ENCODE peak calls at places on chromosomes 1 and 21, in six cellular contexts. I, O, R, V, C and D are unnamed samples.

GRCh38 chr21:35578831-35579470 is 481.4 kb downstream of the SETD4 start:
- DNase-seq in I (no peak), O (no peak), R (no peak), V (no peak), C (no peak), D (no peak)

GRCh38 chr1:47793563-47793962 is 203.6 kb downstream of the TRABD2B start:
- DNase-seq in I (no peak), O (no peak), R (no peak), V (no peak), C (no peak), D (no peak)

GRCh38 chr1:155648207-155649147 is 38.5 kb downstream of the MSTO1 start:
- DNase-seq in I (no peak), O (peak), R (peak), V (peak), C (no peak), D (no peak)

GRCh38 chr1:150009604-150010387 is 730 bp downstream of the OTUD7B start:
- DNase-seq in I (peak), O (peak), R (peak), V (peak), C (no peak), D (no peak)

GRCh38 chr21:14956826-14957225 is 108.0 kb downstream of the NRIP1 start:
- DNase-seq in I (no peak), O (no peak), R (no peak), V (no peak), C (no peak), D (no peak)

GRCh38 chr21:37207441-37208009 is 59.6 kb downstream of the VPS26C start:
- DNase-seq in I (no peak), O (no peak), R (no peak), V (no peak), C (no peak), D (no peak)

GRCh38 chr1:232587141-232588008 is 42.6 kb downstream of the SIPA1L2 start:
- DNase-seq in I (no peak), O (no peak), R (no peak), V (no peak), C (no peak), D (no peak)

GRCh38 chr1:110235181-110235838 is 25.2 kb downstream of the KCNC4 start:
- DNase-seq in I (no peak), O (peak), R (no peak), V (no peak), C (no peak), D (no peak)

GRCh38 chr1:112060266-112060665 is 70.8 kb upstream of the KCND3 start:
- DNase-seq in I (no peak), O (no peak), R (no peak), V (no peak), C (no peak), D (no peak)

GRCh38 chr1:156488566-156489165 is 11.9 kb downstream of the MEF2D start:
- DNase-seq in I (no peak), O (no peak), R (no peak), V (no peak), C (no peak), D (peak)

GRCh38 chr1:14136152-14136763 is 436.3 kb downstream of the PRDM2 start:
- DNase-seq in I (no peak), O (no peak), R (no peak), V (no peak), C (no peak), D (no peak)

GRCh38 chr1:179550753-179551682 is 24.7 kb downstream of the NPHS2 start:
- DNase-seq in I (no peak), O (no peak), R (peak), V (no peak), C (no peak), D (peak)

GRCh38 chr1:162734047-162734446 is 56.5 kb upstream of the HSD17B7 start:
- DNase-seq in I (no peak), O (no peak), R (no peak), V (no peak), C (no peak), D (no peak)

GRCh38 chr1:198118136-198118535 is 38.7 kb upstream of the NEK7 start:
- DNase-seq in I (peak), O (no peak), R (no peak), V (peak), C (no peak), D (no peak)

GRCh38 chr1:14972107-14972506 is 181.4 kb upstream of the TMEM51 start:
- DNase-seq in I (no peak), O (no peak), R (no peak), V (no peak), C (no peak), D (no peak)

GRCh38 chr1:221845650-221846371 is 103.9 kb upstream of the DUSP10 start:
- DNase-seq in I (no peak), O (peak), R (no peak), V (no peak), C (no peak), D (no peak)

GRCh38 chr1:18681423-18681835 is 50.8 kb downstream of the PAX7 start:
- DNase-seq in I (no peak), O (no peak), R (peak), V (no peak), C (no peak), D (no peak)

GRCh38 chr21:14551741-14552140 is 5.6 kb upstream of the SAMSN1 start:
- DNase-seq in I (no peak), O (no peak), R (no peak), V (no peak), C (no peak), D (no peak)

GRCh38 chr1:46556822-46557221 is 5.4 kb upstream of the KNCN start:
- DNase-seq in I (no peak), O (no peak), R (no peak), V (no peak), C (no peak), D (no peak)

GRCh38 chr1:87869563-87869962 is 540.9 kb downstream of the LMO4 start:
- DNase-seq in I (no peak), O (no peak), R (peak), V (no peak), C (no peak), D (no peak)

GRCh38 chr21:44360174-44360573 is 6.8 kb downstream of the TRPM2 start:
- DNase-seq in I (no peak), O (no peak), R (no peak), V (no peak), C (peak), D (no peak)

GRCh38 chr1:17527036-17527914 is 12.2 kb upstream of the ARHGEF10L start:
- DNase-seq in I (no peak), O (no peak), R (no peak), V (peak), C (no peak), D (no peak)

GRCh38 chr1:19038096-19038495 is 81.6 kb upstream of the IFFO2 start:
- DNase-seq in I (no peak), O (no peak), R (no peak), V (no peak), C (no peak), D (no peak)

GRCh38 chr1:65480684-65481405 is 60.4 kb downstream of the LEPR start:
- DNase-seq in I (no peak), O (no peak), R (no peak), V (no peak), C (no peak), D (no peak)

GRCh38 chr1:162899422-162900168 is 38.6 kb upstream of the CCDC190 start:
- DNase-seq in I (peak), O (no peak), R (no peak), V (no peak), C (no peak), D (no peak)

GRCh38 chr1:180288232-180288818 is 58.3 kb downstream of the LHX4 start:
- DNase-seq in I (no peak), O (no peak), R (no peak), V (no peak), C (no peak), D (no peak)

DNA sequence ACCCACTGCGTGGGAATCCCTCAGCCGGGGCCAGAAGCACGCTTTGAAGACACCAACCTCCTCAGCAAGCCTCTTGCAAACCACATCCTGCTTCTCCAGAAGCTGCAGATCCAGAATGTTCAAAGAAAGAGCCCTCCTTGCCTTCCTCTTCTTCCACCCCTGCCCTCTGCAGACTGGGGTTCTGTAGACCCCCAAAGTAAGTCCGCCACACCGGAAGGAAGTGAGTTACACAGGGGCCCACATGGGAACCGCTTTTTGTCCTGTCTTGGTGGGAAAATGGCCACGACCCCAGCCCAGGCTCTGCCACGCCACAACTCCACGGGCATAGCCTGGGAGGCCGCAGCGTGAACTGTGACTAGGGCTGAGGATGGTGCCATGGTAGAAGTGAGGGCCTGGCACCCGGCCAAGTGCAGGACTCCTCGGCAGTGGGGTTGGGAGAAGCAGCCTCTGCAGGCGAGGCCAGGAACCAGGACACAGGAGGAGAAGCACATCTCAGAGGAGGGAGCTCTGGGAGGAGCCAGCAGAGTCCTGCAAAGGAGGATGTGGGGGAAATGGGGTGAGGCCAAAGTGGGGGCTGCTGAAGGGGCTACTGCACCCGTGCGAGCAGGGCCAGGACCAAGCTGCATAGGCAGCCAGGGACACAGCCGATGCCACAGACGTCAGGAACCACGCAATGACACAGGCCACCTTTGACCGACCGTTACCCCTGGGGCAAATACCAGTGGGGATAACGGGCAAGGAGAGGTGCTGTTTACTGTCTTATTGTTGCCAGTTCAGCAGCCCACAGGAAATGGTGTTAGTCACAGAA is 30.9 kb downstream of the PDE9A start:
- DNase-seq in I (no peak), O (no peak), R (no peak), V (no peak), C (no peak), D (no peak)
- H3K4me3 ChIP-seq in I (no peak), O (no peak), R (no peak), V (no peak), C (no peak), D (no peak)

DNA sequence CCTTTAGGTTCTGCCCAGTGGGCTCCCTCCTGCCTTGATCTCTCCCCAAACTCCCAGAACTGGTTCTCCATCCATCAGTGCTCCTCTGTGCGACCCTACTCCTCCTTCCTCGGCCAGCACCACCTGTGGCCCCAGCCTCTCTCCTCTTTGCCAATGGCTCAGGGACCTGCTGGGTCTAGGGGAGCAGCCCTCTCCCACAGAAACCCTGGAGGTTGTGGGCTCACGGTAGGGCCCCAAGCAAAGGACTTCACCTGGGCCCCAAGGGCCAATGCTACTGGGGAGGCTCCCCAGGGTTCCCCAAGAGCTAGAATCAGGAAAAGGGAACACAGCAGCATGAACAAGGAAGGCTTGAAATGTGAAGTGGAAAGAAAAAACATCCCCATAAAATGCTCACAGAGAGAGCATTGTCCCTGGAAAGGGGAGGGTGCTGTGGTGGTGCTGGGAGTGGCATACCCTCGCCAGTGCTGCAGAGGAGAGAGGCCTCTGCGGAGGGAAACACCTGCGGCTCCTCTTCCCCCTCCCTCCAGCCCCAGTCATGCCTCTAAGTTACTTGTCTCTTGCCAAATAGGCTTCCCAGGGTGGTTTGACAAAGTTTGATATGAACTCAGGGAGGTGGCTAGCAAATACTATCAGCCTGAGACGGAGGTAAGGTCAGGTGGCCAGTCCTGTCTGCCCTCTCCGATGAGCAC is 2.5 kb downstream of the TMEM63A start:
- DNase-seq in I (no peak), O (no peak), R (no peak), V (peak), C (no peak), D (no peak)
- H3K4me3 ChIP-seq in I (no peak), O (peak), R (no peak), V (no peak), C (no peak), D (no peak)

GRCh38 chr1:54951810-54952226 is 28.6 kb upstream of the TMEM61 start:
- DNase-seq in I (no peak), O (no peak), R (no peak), V (no peak), C (no peak), D (no peak)

GRCh38 chr1:54947540-54947939 is 32.9 kb upstream of the TMEM61 start:
- DNase-seq in I (no peak), O (no peak), R (no peak), V (no peak), C (no peak), D (no peak)

GRCh38 chr1:54949971-54950360 is 30.5 kb upstream of the TMEM61 start:
- DNase-seq in I (no peak), O (no peak), R (no peak), V (no peak), C (no peak), D (no peak)

GRCh38 chr1:54952950-54953718 is 27.3 kb upstream of the TMEM61 start:
- DNase-seq in I (no peak), O (no peak), R (no peak), V (no peak), C (no peak), D (no peak)

GRCh38 chr1:54950361-54951163 is 29.9 kb upstream of the TMEM61 start:
- DNase-seq in I (peak), O (peak), R (peak), V (peak), C (peak), D (no peak)
- H3K4me3 ChIP-seq in I (peak), O (peak), R (no peak), V (no peak), C (no peak), D (no peak)

GRCh38 chr1:226627924-226628623 is 79.5 kb downstream of the STUM start:
- DNase-seq in I (no peak), O (no peak), R (no peak), V (no peak), C (peak), D (no peak)

GRCh38 chr1:226625832-226626576 is 77.4 kb downstream of the STUM start:
- DNase-seq in I (no peak), O (no peak), R (no peak), V (no peak), C (peak), D (no peak)

GRCh38 chr1:226625326-226625725 is 76.8 kb downstream of the STUM start:
- DNase-seq in I (no peak), O (no peak), R (no peak), V (no peak), C (no peak), D (no peak)

GRCh38 chr1:226627050-226627755 is 78.6 kb downstream of the STUM start:
- DNase-seq in I (no peak), O (no peak), R (no peak), V (no peak), C (peak), D (no peak)

GRCh38 chr1:226626577-226626956 is 78.0 kb downstream of the STUM start:
- DNase-seq in I (peak), O (peak), R (peak), V (peak), C (peak), D (no peak)
- H3K4me3 ChIP-seq in I (no peak), O (no peak), R (no peak), V (no peak), C (no peak), D (no peak)

DNA sequence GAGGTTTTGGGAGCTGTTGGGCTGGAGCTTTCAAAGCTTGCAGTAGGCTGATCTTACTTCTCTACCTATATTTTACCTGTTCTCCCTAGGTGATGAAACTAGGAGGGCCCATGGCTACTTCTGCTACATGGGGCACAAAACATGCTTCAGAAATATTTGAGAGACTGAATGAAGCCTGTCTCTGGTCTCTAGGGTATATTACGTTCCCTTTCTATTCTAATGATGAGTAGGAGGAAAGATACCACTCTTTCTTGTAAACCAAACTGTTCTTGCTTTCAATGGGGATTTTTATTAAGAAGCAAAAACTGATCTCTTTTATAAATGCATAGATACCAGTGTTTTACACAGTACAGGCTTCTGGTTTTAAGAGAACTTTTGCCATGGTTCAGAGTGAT is 103.1 kb downstream of the GALNT2 start:
- DNase-seq in I (no peak), O (no peak), R (no peak), V (no peak), C (no peak), D (no peak)
- H3K4me3 ChIP-seq in I (peak), O (no peak), R (peak), V (no peak), C (peak), D (no peak)

GRCh38 chr1:9909222-9910046 is 635 bp downstream of the CTNNBIP1 start:
- DNase-seq in I (peak), O (peak), R (peak), V (peak), C (peak), D (no peak)
- H3K4me3 ChIP-seq in I (peak), O (peak), R (peak), V (peak), C (peak), D (peak)

GRCh38 chr1:29171521-29171920 is 10.2 kb downstream of the SRSF4 start:
- DNase-seq in I (no peak), O (no peak), R (no peak), V (no peak), C (no peak), D (no peak)
- H3K4me3 ChIP-seq in I (no peak), O (no peak), R (no peak), V (no peak), C (no peak), D (no peak)

DNA sequence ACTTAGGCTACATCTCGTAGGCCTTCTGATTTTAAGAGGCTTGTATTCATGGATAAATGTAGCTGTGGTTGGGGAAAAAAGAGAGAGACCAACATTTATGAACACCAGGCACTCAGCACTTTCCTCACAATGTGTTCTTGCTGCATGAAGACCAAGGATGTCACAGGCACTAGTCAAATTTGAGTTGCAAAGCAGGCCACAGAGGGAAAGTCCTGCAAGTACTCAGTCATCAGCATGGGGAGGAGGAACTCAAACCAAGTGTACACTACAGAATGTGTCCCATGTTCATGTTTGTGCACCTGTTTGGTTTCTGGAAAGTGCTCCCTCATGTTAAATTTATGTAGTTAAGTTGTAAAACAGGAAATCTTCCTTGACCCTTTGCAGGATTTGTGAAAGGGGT is 8.7 kb upstream of the MAP3K7CL start:
- DNase-seq in I (no peak), O (no peak), R (no peak), V (no peak), C (no peak), D (peak)
- H3K4me3 ChIP-seq in I (no peak), O (no peak), R (no peak), V (no peak), C (peak), D (peak)

GRCh38 chr1:168760241-168760640 is 31.2 kb upstream of the DPT start:
- DNase-seq in I (no peak), O (no peak), R (no peak), V (no peak), C (no peak), D (no peak)
- H3K4me3 ChIP-seq in I (no peak), O (no peak), R (no peak), V (no peak), C (no peak), D (no peak)

GRCh38 chr21:46182548-46183336 is 1.5 kb downstream of the SPATC1L start:
- DNase-seq in I (no peak), O (no peak), R (no peak), V (peak), C (no peak), D (no peak)
- H3K4me3 ChIP-seq in I (no peak), O (no peak), R (peak), V (no peak), C (no peak), D (no peak)